ENCODE peak calls at places on chromosomes 7 and 10, in four cellular contexts. One of them, this sample, is unnamed.

GRCh38 chr7:135943266-135943889 is 33.8 kb downstream of the MTPN start:
- DNase-seq in stimulated activated CD4-positive, alpha-beta T cell treated with anti-CD3 and anti-CD28 coated beads, Interleukin-15, amount 100 ng/mL, for 1 hour: no peak
- DNase-seq in H54: no peak
- DNase-seq in NCI-H1436 treated with DMSO at 0.1 percent for 48 hours: no peak
- DNase-seq in this sample: no peak

GRCh38 chr10:22253578-22253882 is 35.7 kb upstream of the EBLN1 start:
- DNase-seq in stimulated activated CD4-positive, alpha-beta T cell treated with anti-CD3 and anti-CD28 coated beads, Interleukin-15, amount 100 ng/mL, for 1 hour: peak; percentile 22
- DNase-seq in H54: no peak
- DNase-seq in NCI-H1436 treated with DMSO at 0.1 percent for 48 hours: no peak
- DNase-seq in this sample: peak; percentile 17

GRCh38 chr7:21898265-21898930 is 47.3 kb downstream of the CDCA7L start:
- DNase-seq in stimulated activated CD4-positive, alpha-beta T cell treated with anti-CD3 and anti-CD28 coated beads, Interleukin-15, amount 100 ng/mL, for 1 hour: no peak
- DNase-seq in H54: no peak
- DNase-seq in NCI-H1436 treated with DMSO at 0.1 percent for 48 hours: no peak
- DNase-seq in this sample: no peak

GRCh38 chr10:91103384-91104184 is 116.9 kb upstream of the PCGF5 start:
- DNase-seq in stimulated activated CD4-positive, alpha-beta T cell treated with anti-CD3 and anti-CD28 coated beads, Interleukin-15, amount 100 ng/mL, for 1 hour: no peak
- DNase-seq in H54: no peak
- DNase-seq in NCI-H1436 treated with DMSO at 0.1 percent for 48 hours: no peak
- DNase-seq in this sample: no peak

GRCh38 chr7:80467069-80467468 is 44.8 kb downstream of the GNAT3 start:
- DNase-seq in stimulated activated CD4-positive, alpha-beta T cell treated with anti-CD3 and anti-CD28 coated beads, Interleukin-15, amount 100 ng/mL, for 1 hour: no peak
- DNase-seq in H54: no peak
- DNase-seq in NCI-H1436 treated with DMSO at 0.1 percent for 48 hours: no peak
- DNase-seq in this sample: no peak

GRCh38 chr7:5699951-5700384 is 81.5 kb downstream of the RNF216 start:
- DNase-seq in stimulated activated CD4-positive, alpha-beta T cell treated with anti-CD3 and anti-CD28 coated beads, Interleukin-15, amount 100 ng/mL, for 1 hour: peak; percentile 38
- DNase-seq in H54: no peak
- DNase-seq in NCI-H1436 treated with DMSO at 0.1 percent for 48 hours: no peak
- DNase-seq in this sample: peak; percentile 76

GRCh38 chr7:34727464-34727995 is 69.5 kb downstream of the NPSR1 start:
- DNase-seq in stimulated activated CD4-positive, alpha-beta T cell treated with anti-CD3 and anti-CD28 coated beads, Interleukin-15, amount 100 ng/mL, for 1 hour: no peak
- DNase-seq in H54: no peak
- DNase-seq in NCI-H1436 treated with DMSO at 0.1 percent for 48 hours: peak; percentile 92
- DNase-seq in this sample: no peak

GRCh38 chr7:156578978-156579430 is 61.6 kb upstream of the RNF32 start:
- DNase-seq in stimulated activated CD4-positive, alpha-beta T cell treated with anti-CD3 and anti-CD28 coated beads, Interleukin-15, amount 100 ng/mL, for 1 hour: no peak
- DNase-seq in H54: no peak
- DNase-seq in NCI-H1436 treated with DMSO at 0.1 percent for 48 hours: no peak
- DNase-seq in this sample: no peak

GRCh38 chr7:28853834-28854749 is 104.0 kb downstream of the TRIL start:
- DNase-seq in stimulated activated CD4-positive, alpha-beta T cell treated with anti-CD3 and anti-CD28 coated beads, Interleukin-15, amount 100 ng/mL, for 1 hour: peak; percentile 59
- DNase-seq in H54: peak; percentile 90
- DNase-seq in NCI-H1436 treated with DMSO at 0.1 percent for 48 hours: peak; percentile 29
- DNase-seq in this sample: peak; percentile 85

GRCh38 chr10:3832022-3832786 is 47.2 kb upstream of the KLF6 start:
- DNase-seq in stimulated activated CD4-positive, alpha-beta T cell treated with anti-CD3 and anti-CD28 coated beads, Interleukin-15, amount 100 ng/mL, for 1 hour: no peak
- DNase-seq in H54: no peak
- DNase-seq in NCI-H1436 treated with DMSO at 0.1 percent for 48 hours: no peak
- DNase-seq in this sample: no peak